ENCODE peak calls at places on chromosomes 6 and 20, in nine cellular contexts. T, O, G, S, N, K, Q, B and D are unnamed samples.

GRCh38 chr20:10629946-10630345 is 43.9 kb downstream of the JAG1 start:
- DNase-seq in T (no peak), O (no peak), G (no peak), S (no peak), N (no peak), K (no peak), Q (no peak), B (no peak), D (no peak)

GRCh38 chr20:21214431-21214830 is 88.5 kb downstream of the KIZ start:
- DNase-seq in T (no peak), O (no peak), G (peak), S (no peak), N (no peak), K (no peak), Q (no peak), B (no peak), D (no peak)

GRCh38 chr6:12344949-12345693 is 55.0 kb downstream of the EDN1 start:
- DNase-seq in T (no peak), O (no peak), G (no peak), S (no peak), N (no peak), K (no peak), Q (no peak), B (no peak), D (no peak)

GRCh38 chr6:138815797-138816528 is 20.1 kb downstream of the ECT2L start:
- DNase-seq in T (no peak), O (peak), G (peak), S (no peak), N (no peak), K (no peak), Q (peak), B (peak), D (peak)

GRCh38 chr6:37204014-37204751 is 34.2 kb downstream of the PIM1 start:
- DNase-seq in T (no peak), O (no peak), G (peak), S (peak), N (peak), K (no peak), Q (no peak), B (no peak), D (peak)

GRCh38 chr6:141103246-141103645 is 1029.5 kb upstream of the GJE1 start:
- DNase-seq in T (no peak), O (no peak), G (peak), S (no peak), N (no peak), K (no peak), Q (no peak), B (peak), D (peak)

GRCh38 chr6:56794421-56794820 is 151.7 kb upstream of the DST start:
- DNase-seq in T (no peak), O (no peak), G (no peak), S (no peak), N (no peak), K (peak), Q (no peak), B (no peak), D (no peak)

GRCh38 chr6:34696189-34696738 is 303 bp downstream of the ILRUN start:
- DNase-seq in T (no peak), O (no peak), G (no peak), S (peak), N (peak), K (no peak), Q (no peak), B (no peak), D (peak)

GRCh38 chr20:17642404-17643269 is 39.4 kb downstream of the RRBP1 start:
- DNase-seq in T (no peak), O (no peak), G (no peak), S (no peak), N (no peak), K (no peak), Q (no peak), B (no peak), D (no peak)

GRCh38 chr6:11263185-11263817 is 30.8 kb upstream of the NEDD9 start:
- DNase-seq in T (no peak), O (no peak), G (peak), S (peak), N (peak), K (no peak), Q (no peak), B (peak), D (peak)

GRCh38 chr6:91166271-91166670 is 579.4 kb upstream of the MAP3K7 start:
- DNase-seq in T (no peak), O (no peak), G (no peak), S (no peak), N (no peak), K (no peak), Q (no peak), B (no peak), D (no peak)

GRCh38 chr6:152863618-152864326 is 113.2 kb downstream of the VIP start:
- DNase-seq in T (peak), O (peak), G (peak), S (peak), N (peak), K (peak), Q (peak), B (peak), D (peak)

GRCh38 chr6:88650979-88651378 is 312.4 kb downstream of the RNGTT start:
- DNase-seq in T (no peak), O (no peak), G (no peak), S (no peak), N (no peak), K (no peak), Q (no peak), B (no peak), D (no peak)